ENCODE peak calls at places on chromosomes 16 and 17, in ten cellular contexts. One of them, this sample, is unnamed.

GRCh38 chr16:16021020-16021419 is 71.6 kb downstream of the ABCC1 start:
- DNase-seq in body of pancreas: no peak
- DNase-seq in HepG2: no peak
- DNase-seq in sigmoid colon: no peak
- DNase-seq in prostate gland: no peak
- DNase-seq in stomach: no peak
- DNase-seq in IMR-90: no peak
- DNase-seq in right lobe of liver: no peak
- DNase-seq in Peyer's patch: no peak
- DNase-seq in breast epithelium: no peak
- DNase-seq in this sample: no peak

GRCh38 chr16:23827245-23827543 is 8.6 kb upstream of the PRKCB start:
- DNase-seq in IMR-90: no peak
- DNase-seq in Peyer's patch: no peak
- DNase-seq in right lobe of liver: no peak
- DNase-seq in HepG2: no peak
- DNase-seq in breast epithelium: no peak
- DNase-seq in sigmoid colon: no peak
- DNase-seq in stomach: no peak
- DNase-seq in prostate gland: no peak
- DNase-seq in body of pancreas: no peak
- DNase-seq in this sample: no peak

GRCh38 chr16:66948034-66948821 is 12.8 kb upstream of the CES3 start:
- DNase-seq in Peyer's patch: peak; percentile 82
- DNase-seq in prostate gland: no peak
- DNase-seq in stomach: peak; percentile 31
- DNase-seq in sigmoid colon: no peak
- DNase-seq in breast epithelium: no peak
- DNase-seq in body of pancreas: peak; percentile 30
- DNase-seq in IMR-90: no peak
- DNase-seq in right lobe of liver: peak; percentile 55
- DNase-seq in HepG2: no peak
- DNase-seq in this sample: no peak

GRCh38 chr16:81581107-81581506 is 136.5 kb downstream of the CMIP start:
- DNase-seq in stomach: peak; percentile 77
- DNase-seq in HepG2: no peak
- DNase-seq in IMR-90: no peak
- DNase-seq in sigmoid colon: no peak
- DNase-seq in Peyer's patch: no peak
- DNase-seq in prostate gland: peak; percentile 93
- DNase-seq in body of pancreas: no peak
- DNase-seq in right lobe of liver: no peak
- DNase-seq in breast epithelium: peak; percentile 66
- DNase-seq in this sample: no peak

GRCh38 chr17:63405741-63406261 is 40.3 kb downstream of the CYB561 start:
- DNase-seq in Peyer's patch: no peak
- DNase-seq in stomach: no peak
- DNase-seq in body of pancreas: no peak
- DNase-seq in HepG2: peak; percentile 67
- DNase-seq in prostate gland: peak; percentile 24
- DNase-seq in breast epithelium: no peak
- DNase-seq in sigmoid colon: no peak
- DNase-seq in IMR-90: peak; percentile 92
- DNase-seq in right lobe of liver: no peak
- DNase-seq in this sample: no peak

GRCh38 chr16:66918803-66919568 is at the start of gene CDH16:
- DNase-seq in body of pancreas: no peak
- DNase-seq in sigmoid colon: no peak
- DNase-seq in stomach: no peak
- DNase-seq in prostate gland: no peak
- DNase-seq in right lobe of liver: no peak
- DNase-seq in HepG2: no peak
- DNase-seq in breast epithelium: no peak
- DNase-seq in IMR-90: no peak
- DNase-seq in Peyer's patch: no peak
- DNase-seq in this sample: no peak

GRCh38 chr17:39769974-39770587 is 32.3 kb downstream of the GRB7 start:
- DNase-seq in HepG2: peak; percentile 55
- DNase-seq in prostate gland: peak; percentile 62
- DNase-seq in breast epithelium: no peak
- DNase-seq in right lobe of liver: no peak
- DNase-seq in IMR-90: peak; percentile 32
- DNase-seq in stomach: no peak
- DNase-seq in sigmoid colon: no peak
- DNase-seq in body of pancreas: no peak
- DNase-seq in Peyer's patch: no peak
- DNase-seq in this sample: no peak

GRCh38 chr17:61294777-61295176 is 104.9 kb upstream of the TBX2 start:
- DNase-seq in right lobe of liver: no peak
- DNase-seq in stomach: no peak
- DNase-seq in prostate gland: no peak
- DNase-seq in Peyer's patch: no peak
- DNase-seq in breast epithelium: no peak
- DNase-seq in HepG2: no peak
- DNase-seq in IMR-90: peak; percentile 81
- DNase-seq in sigmoid colon: no peak
- DNase-seq in body of pancreas: no peak
- DNase-seq in this sample: no peak

GRCh38 chr17:50297407-50297865 is 23.2 kb downstream of the TMEM92 start:
- DNase-seq in right lobe of liver: peak; percentile 81
- DNase-seq in breast epithelium: peak; percentile 89
- DNase-seq in sigmoid colon: peak; percentile 91
- DNase-seq in stomach: peak; percentile 89
- DNase-seq in body of pancreas: peak; percentile 88
- DNase-seq in prostate gland: peak; percentile 81
- DNase-seq in Peyer's patch: peak; percentile 80
- DNase-seq in IMR-90: peak; percentile 63
- DNase-seq in HepG2: peak; percentile 75
- DNase-seq in this sample: peak; percentile 94

GRCh38 chr17:67365762-67366192 is 600 bp downstream of the PSMD12 start:
- DNase-seq in body of pancreas: no peak
- DNase-seq in right lobe of liver: no peak
- DNase-seq in sigmoid colon: no peak
- DNase-seq in stomach: no peak
- DNase-seq in prostate gland: no peak
- DNase-seq in IMR-90: peak; percentile 78
- DNase-seq in HepG2: peak; percentile 61
- DNase-seq in breast epithelium: no peak
- DNase-seq in Peyer's patch: no peak
- DNase-seq in this sample: no peak
- TF ChIP-seq POLR2A in body of pancreas: no peak
- TF ChIP-seq POLR2A in right lobe of liver: no peak
- TF ChIP-seq POLR2A in sigmoid colon: no peak
- TF ChIP-seq POLR2A in stomach: no peak
- TF ChIP-seq POLR2A in prostate gland: no peak
- TF ChIP-seq POLR2A in IMR-90: no peak
- TF ChIP-seq POLR2A in HepG2: no peak
- TF ChIP-seq POLR2A in breast epithelium: no peak
- TF ChIP-seq POLR2A in Peyer's patch: no peak
- TF ChIP-seq POLR2A in this sample: no peak

GRCh38 chr17:57881783-57882291 is 32.0 kb upstream of the MRPS23 start:
- DNase-seq in IMR-90: no peak
- DNase-seq in body of pancreas: no peak
- DNase-seq in HepG2: no peak
- DNase-seq in Peyer's patch: no peak
- DNase-seq in stomach: no peak
- DNase-seq in right lobe of liver: no peak
- DNase-seq in prostate gland: no peak
- DNase-seq in sigmoid colon: peak; percentile 86
- DNase-seq in breast epithelium: no peak
- DNase-seq in this sample: no peak

GRCh38 chr17:57881143-57881542 is 31.3 kb upstream of the MRPS23 start:
- DNase-seq in stomach: no peak
- DNase-seq in breast epithelium: no peak
- DNase-seq in Peyer's patch: no peak
- DNase-seq in prostate gland: no peak
- DNase-seq in body of pancreas: no peak
- DNase-seq in HepG2: no peak
- DNase-seq in sigmoid colon: no peak
- DNase-seq in IMR-90: peak; percentile 89
- DNase-seq in right lobe of liver: no peak
- DNase-seq in this sample: no peak

GRCh38 chr17:57877803-57878202 is 28.0 kb upstream of the MRPS23 start:
- DNase-seq in stomach: no peak
- DNase-seq in right lobe of liver: no peak
- DNase-seq in sigmoid colon: no peak
- DNase-seq in HepG2: no peak
- DNase-seq in Peyer's patch: no peak
- DNase-seq in body of pancreas: no peak
- DNase-seq in IMR-90: no peak
- DNase-seq in breast epithelium: no peak
- DNase-seq in prostate gland: no peak
- DNase-seq in this sample: no peak

GRCh38 chr17:57880086-57880456 is 30.2 kb upstream of the MRPS23 start:
- DNase-seq in IMR-90: no peak
- DNase-seq in Peyer's patch: no peak
- DNase-seq in prostate gland: no peak
- DNase-seq in HepG2: no peak
- DNase-seq in breast epithelium: no peak
- DNase-seq in stomach: no peak
- DNase-seq in right lobe of liver: no peak
- DNase-seq in sigmoid colon: no peak
- DNase-seq in body of pancreas: no peak
- DNase-seq in this sample: no peak

GRCh38 chr17:57879437-57880085 is 29.7 kb upstream of the MRPS23 start:
- DNase-seq in body of pancreas: peak; percentile 59
- DNase-seq in prostate gland: peak; percentile 43
- DNase-seq in IMR-90: no peak
- DNase-seq in HepG2: peak; percentile 84
- DNase-seq in right lobe of liver: no peak
- DNase-seq in stomach: no peak
- DNase-seq in Peyer's patch: no peak
- DNase-seq in breast epithelium: no peak
- DNase-seq in sigmoid colon: no peak
- DNase-seq in this sample: no peak
- H3K27ac ChIP-seq in body of pancreas: peak overlapping the region; percentile 61
- H3K27ac ChIP-seq in prostate gland: peak overlapping the region; percentile 23
- H3K27ac ChIP-seq in IMR-90: peak overlapping the region; percentile 92
- H3K27ac ChIP-seq in HepG2: peak overlapping the region; percentile 74
- H3K27ac ChIP-seq in right lobe of liver: no peak overlapping the region
- H3K27ac ChIP-seq in stomach: peak overlapping the region; percentile 67
- H3K27ac ChIP-seq in Peyer's patch: no peak overlapping the region
- H3K27ac ChIP-seq in breast epithelium: peak overlapping the region; percentile 22
- H3K27ac ChIP-seq in sigmoid colon: peak overlapping the region; percentile 94
- H3K27ac ChIP-seq in this sample: no peak overlapping the region

DNA sequence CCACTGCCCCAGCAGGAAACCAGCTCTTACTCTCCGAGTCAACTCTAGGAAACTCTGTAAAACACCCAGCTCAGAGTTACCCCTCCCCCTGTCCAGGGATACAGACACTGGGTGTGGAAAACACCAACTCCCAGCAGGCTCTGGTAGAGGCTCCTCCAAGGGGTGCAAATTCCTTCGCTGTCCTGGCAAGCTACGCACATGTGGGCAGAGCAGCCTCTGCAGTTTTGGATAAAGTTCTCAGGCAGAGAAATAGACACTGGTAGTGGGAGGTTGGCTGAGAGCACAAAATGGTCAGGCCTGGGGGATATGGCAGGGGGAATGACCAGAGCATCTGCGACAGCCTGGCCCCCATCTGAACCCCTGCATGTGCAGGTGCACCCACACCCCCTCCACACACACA is 146.9 kb upstream of the SDK2 start:
- DNase-seq in body of pancreas: no peak
- DNase-seq in sigmoid colon: no peak
- DNase-seq in prostate gland: no peak
- DNase-seq in right lobe of liver: no peak
- DNase-seq in IMR-90: no peak
- DNase-seq in breast epithelium: no peak
- DNase-seq in HepG2: no peak
- DNase-seq in Peyer's patch: no peak
- DNase-seq in stomach: no peak
- DNase-seq in this sample: no peak
- H3K27me3 ChIP-seq in body of pancreas: no peaks in the 10 kb centered on the region
- H3K27me3 ChIP-seq in sigmoid colon: no peaks in the 10 kb centered on the region
- H3K27me3 ChIP-seq in prostate gland: peaks cover 2% of the 10 kb centered on the region
- H3K27me3 ChIP-seq in right lobe of liver: no peaks in the 10 kb centered on the region
- H3K27me3 ChIP-seq in IMR-90: no peaks in the 10 kb centered on the region
- H3K27me3 ChIP-seq in breast epithelium: no peaks in the 10 kb centered on the region
- H3K27me3 ChIP-seq in HepG2: peaks cover 13% of the 10 kb centered on the region
- H3K27me3 ChIP-seq in Peyer's patch: no peaks in the 10 kb centered on the region
- H3K27me3 ChIP-seq in stomach: peaks cover 58% of the 10 kb centered on the region
- H3K27me3 ChIP-seq in this sample: peaks cover 19% of the 10 kb centered on the region

DNA sequence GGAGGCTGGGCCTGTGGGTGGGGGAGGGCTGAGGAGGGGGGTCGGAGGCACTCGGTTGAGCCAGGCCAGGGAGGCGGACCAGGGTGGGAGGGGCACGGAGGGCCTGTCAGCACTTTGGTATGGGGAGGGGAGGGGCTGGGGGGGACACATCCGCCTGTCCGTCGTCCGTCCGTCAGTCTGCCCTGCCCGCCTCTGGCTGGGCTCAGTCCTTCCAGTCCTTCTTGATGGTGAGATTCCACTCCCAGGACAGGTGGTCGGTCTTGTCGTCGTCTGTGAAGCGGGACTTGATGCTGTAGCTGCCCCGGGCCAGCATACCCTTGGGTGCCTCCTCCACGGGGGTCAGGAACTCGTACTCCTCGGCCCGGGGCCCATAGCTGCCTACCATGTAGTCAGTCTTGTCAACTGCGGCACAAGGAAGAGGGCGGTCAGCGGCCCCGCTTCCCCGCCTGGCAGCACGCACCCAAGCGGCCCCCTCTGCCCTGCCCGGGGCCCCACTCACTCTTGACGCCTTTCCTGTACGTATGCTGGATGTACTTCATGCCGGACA is 2.4 kb downstream of the ARHGDIA start:
- DNase-seq in HepG2: peak; percentile 59
- DNase-seq in right lobe of liver: peak; percentile 81
- DNase-seq in body of pancreas: peak; percentile 68
- DNase-seq in Peyer's patch: peak; percentile 59
- DNase-seq in breast epithelium: no peak
- DNase-seq in prostate gland: no peak
- DNase-seq in stomach: no peak
- DNase-seq in IMR-90: peak; percentile 88
- DNase-seq in sigmoid colon: peak; percentile 84
- DNase-seq in this sample: peak; percentile 83
- TF ChIP-seq POLR2A in HepG2: peak; percentile 83
- TF ChIP-seq POLR2A in right lobe of liver: peak; percentile 21
- TF ChIP-seq POLR2A in body of pancreas: no peak
- TF ChIP-seq POLR2A in Peyer's patch: no peak
- TF ChIP-seq POLR2A in breast epithelium: no peak
- TF ChIP-seq POLR2A in prostate gland: no peak
- TF ChIP-seq POLR2A in stomach: no peak
- TF ChIP-seq POLR2A in IMR-90: no peak
- TF ChIP-seq POLR2A in sigmoid colon: no peak
- TF ChIP-seq POLR2A in this sample: no peak

GRCh38 chr17:79920751-79921410 is 81.6 kb upstream of the CBX4 start:
- DNase-seq in Peyer's patch: peak; percentile 52
- DNase-seq in stomach: no peak
- DNase-seq in right lobe of liver: no peak
- DNase-seq in sigmoid colon: no peak
- DNase-seq in body of pancreas: peak; percentile 54
- DNase-seq in HepG2: no peak
- DNase-seq in IMR-90: no peak
- DNase-seq in breast epithelium: no peak
- DNase-seq in prostate gland: no peak
- DNase-seq in this sample: no peak
- H3K27ac ChIP-seq in Peyer's patch: no peak overlapping the region
- H3K27ac ChIP-seq in stomach: peak overlapping the region; percentile 83
- H3K27ac ChIP-seq in right lobe of liver: no peak overlapping the region
- H3K27ac ChIP-seq in sigmoid colon: no peak overlapping the region
- H3K27ac ChIP-seq in body of pancreas: peak overlapping the region; percentile 63
- H3K27ac ChIP-seq in HepG2: no peak overlapping the region
- H3K27ac ChIP-seq in IMR-90: no peak overlapping the region
- H3K27ac ChIP-seq in breast epithelium: no peak overlapping the region
- H3K27ac ChIP-seq in prostate gland: no peak overlapping the region
- H3K27ac ChIP-seq in this sample: no peak overlapping the region